ENCODE peak calls at places on chromosomes 11 and 22, in six cellular contexts. F, I, C, U, Y and M are unnamed samples.
A peak's percentile ranks its signal among the peaks of the same experiment; 100 is the strongest.

GRCh38 chr11:60985991-60986915 is 14.8 kb downstream of the CD6 start:
- DNase-seq in F (peak; percentile 59), I (peak; percentile 92), C (no peak), U (no peak), Y (peak; percentile 94), M (no peak)

GRCh38 chr11:60942970-60943565 is 8.9 kb downstream of the SLC15A3 start:
- DNase-seq in F (peak; percentile 21), I (no peak), C (peak; percentile 63), U (no peak), Y (no peak), M (peak; percentile 23)

GRCh38 chr11:16070573-16070972 is 285.8 kb downstream of the SOX6 start:
- DNase-seq in F (no peak), I (no peak), C (no peak), U (no peak), Y (no peak), M (no peak)

GRCh38 chr22:40648386-40648785 is 11.9 kb upstream of the MRTFA start:
- DNase-seq in F (no peak), I (no peak), C (no peak), U (no peak), Y (no peak), M (no peak)

GRCh38 chr11:76598426-76598839 is 72.1 kb downstream of the LRRC32 start:
- DNase-seq in F (peak; percentile 35), I (no peak), C (peak; percentile 30), U (peak; percentile 73), Y (peak; percentile 39), M (peak; percentile 16)

GRCh38 chr11:92266821-92267220 is 42.2 kb downstream of the FAT3 start:
- DNase-seq in F (no peak), I (no peak), C (no peak), U (no peak), Y (no peak), M (no peak)

GRCh38 chr22:24391836-24392217 is 35.6 kb upstream of the ADORA2A start:
- DNase-seq in F (no peak), I (no peak), C (no peak), U (no peak), Y (no peak), M (no peak)

GRCh38 chr11:15327786-15328231 is 213.1 kb downstream of the INSC start:
- DNase-seq in F (peak; percentile 62), I (no peak), C (peak; percentile 68), U (peak; percentile 6), Y (peak; percentile 9), M (peak; percentile 8)

GRCh38 chr11:68373810-68374501 is 61.6 kb downstream of the LRP5 start:
- DNase-seq in F (no peak), I (no peak), C (no peak), U (no peak), Y (no peak), M (no peak)

GRCh38 chr11:69981119-69981770 is 96.9 kb upstream of the ANO1 start:
- DNase-seq in F (no peak), I (no peak), C (no peak), U (no peak), Y (no peak), M (no peak)

GRCh38 chr11:73464347-73464746 is 88.1 kb downstream of the RELT start:
- DNase-seq in F (no peak), I (no peak), C (no peak), U (no peak), Y (no peak), M (no peak)

GRCh38 chr11:110710520-110711381 is 1.5 kb downstream of the ARHGAP20 start:
- DNase-seq in F (no peak), I (no peak), C (no peak), U (no peak), Y (peak; percentile 2), M (no peak)

GRCh38 chr11:65493367-65494176 is 5.3 kb upstream of the MALAT1 start:
- DNase-seq in F (peak; percentile 98), I (no peak), C (no peak), U (peak; percentile 61), Y (no peak), M (no peak)

GRCh38 chr11:62048101-62048500 is 75.7 kb upstream of the INCENP start:
- DNase-seq in F (peak; percentile 31), I (no peak), C (no peak), U (no peak), Y (no peak), M (no peak)

GRCh38 chr22:36911887-36912661 is 1.4 kb upstream of the CSF2RB start:
- DNase-seq in F (no peak), I (no peak), C (no peak), U (no peak), Y (no peak), M (no peak)

GRCh38 chr11:128157423-128158298 is 429.7 kb downstream of the ETS1 start:
- DNase-seq in F (peak; percentile 78), I (peak; percentile 46), C (peak; percentile 78), U (peak; percentile 20), Y (peak; percentile 66), M (peak; percentile 54)

GRCh38 chr11:120128392-120129172 is 9.3 kb downstream of the TRIM29 start:
- DNase-seq in F (peak; percentile 91), I (no peak), C (no peak), U (no peak), Y (no peak), M (no peak)

GRCh38 chr11:121091492-121092179 is 9.4 kb upstream of the TECTA start:
- DNase-seq in F (peak; percentile 13), I (no peak), C (no peak), U (no peak), Y (no peak), M (no peak)

GRCh38 chr11:65205602-65205967 is 23.9 kb downstream of the CAPN1 start:
- DNase-seq in F (no peak), I (no peak), C (no peak), U (no peak), Y (no peak), M (no peak)

GRCh38 chr11:1283091-1283511 is 26.3 kb downstream of the TOLLIP start:
- DNase-seq in F (no peak), I (no peak), C (no peak), U (no peak), Y (no peak), M (no peak)

GRCh38 chr11:27173545-27173944 is 132.9 kb downstream of the BBOX1 start:
- DNase-seq in F (no peak), I (no peak), C (no peak), U (no peak), Y (no peak), M (no peak)

GRCh38 chr11:111718436-111719325 is 47.5 kb downstream of the PPP2R1B start:
- DNase-seq in F (peak; percentile 81), I (no peak), C (no peak), U (no peak), Y (no peak), M (no peak)

GRCh38 chr22:33919591-33920501 is at the start of gene LARGE1:
- DNase-seq in F (peak; percentile 6), I (no peak), C (no peak), U (peak; percentile 11), Y (no peak), M (no peak)

GRCh38 chr11:34243620-34244493 is 114.0 kb downstream of the ABTB2 start:
- DNase-seq in F (peak; percentile 85), I (peak; percentile 80), C (no peak), U (peak; percentile 94), Y (peak; percentile 75), M (no peak)

GRCh38 chr11:76610371-76610770 is 60.2 kb downstream of the LRRC32 start:
- DNase-seq in F (no peak), I (no peak), C (no peak), U (no peak), Y (no peak), M (no peak)

GRCh38 chr11:106304274-106304673 is 226.8 kb downstream of the AASDHPPT start:
- DNase-seq in F (no peak), I (no peak), C (no peak), U (no peak), Y (no peak), M (no peak)

GRCh38 chr11:118010738-118011461 is 24.7 kb downstream of the IL10RA start:
- DNase-seq in F (no peak), I (no peak), C (no peak), U (no peak), Y (no peak), M (no peak)

GRCh38 chr11:106344392-106344791 is 266.9 kb downstream of the AASDHPPT start:
- DNase-seq in F (peak; percentile 33), I (no peak), C (no peak), U (no peak), Y (no peak), M (peak; percentile 49)

GRCh38 chr11:95585071-95585751 is 204.4 kb downstream of the FAM76B start:
- DNase-seq in F (no peak), I (no peak), C (no peak), U (no peak), Y (no peak), M (no peak)

GRCh38 chr11:118634435-118635236 is 27.2 kb downstream of the PHLDB1 start:
- DNase-seq in F (peak; percentile 80), I (no peak), C (peak; percentile 65), U (no peak), Y (peak; percentile 22), M (no peak)

GRCh38 chr11:84438565-84438964 is 1152.4 kb upstream of the CCDC90B start:
- DNase-seq in F (no peak), I (no peak), C (no peak), U (no peak), Y (no peak), M (no peak)

GRCh38 chr11:119148855-119149370 is at the start of gene ABCG4:
- DNase-seq in F (peak; percentile 14), I (no peak), C (no peak), U (no peak), Y (peak; percentile 49), M (no peak)

GRCh38 chr11:46248270-46249102 is 29.0 kb upstream of the CREB3L1 start:
- DNase-seq in F (peak; percentile 85), I (no peak), C (no peak), U (peak; percentile 76), Y (peak; percentile 10), M (no peak)